ENCODE peak calls at places on chromosomes 7 and 10, in six cellular contexts. X is neural progenitor cell, N is lower lobe of right lung, M is transverse colon, B is fibroblast of lung, H is heart left ventricle. Q is an unnamed sample. For H3K4me1, the result is how much of the 10 kb centered on the place peaks cover.

GRCh38 chr7:46123-46829 is 146.1 kb upstream of the FAM20C start:
- DNase-seq in X (no peak), N (peak), M (peak), B (no peak), H (no peak), Q (no peak)

GRCh38 chr7:95927781-95928180 is 155.4 kb downstream of the DYNC1I1 start:
- DNase-seq in X (no peak), N (no peak), M (no peak), B (no peak), H (peak), Q (no peak)

GRCh38 chr7:75957021-75957736 is 37.2 kb downstream of the TMEM120A start:
- DNase-seq in X (peak), N (peak), M (peak), B (no peak), H (no peak), Q (peak)

GRCh38 chr7:135414850-135415439 is 95.0 kb downstream of the CNOT4 start:
- DNase-seq in X (peak), N (no peak), M (no peak), B (peak), H (no peak), Q (peak)

GRCh38 chr7:135602304-135602703 is 44.6 kb downstream of the NUP205 start:
- DNase-seq in X (no peak), N (no peak), M (no peak), B (no peak), H (no peak), Q (no peak)

GRCh38 chr7:27640914-27641570 is 21.6 kb downstream of the HIBADH start:
- DNase-seq in X (no peak), N (no peak), M (no peak), B (peak), H (peak), Q (no peak)

GRCh38 chr7:131898418-131898817 is 342.0 kb upstream of the PODXL start:
- DNase-seq in X (no peak), N (no peak), M (no peak), B (no peak), H (no peak), Q (no peak)

GRCh38 chr10:32180354-32181280 is 124.4 kb upstream of the KIF5B start:
- DNase-seq in X (no peak), N (no peak), M (no peak), B (no peak), H (no peak), Q (no peak)

GRCh38 chr10:35355971-35356724 is 19.8 kb downstream of the CCNY start:
- DNase-seq in X (no peak), N (no peak), M (no peak), B (no peak), H (no peak), Q (no peak)

GRCh38 chr7:21914671-21915070 is 31.0 kb downstream of the CDCA7L start:
- DNase-seq in X (no peak), N (no peak), M (no peak), B (no peak), H (no peak), Q (no peak)

GRCh38 chr7:1899201-1899600 is 229.1 kb downstream of the ELFN1 start:
- DNase-seq in X (no peak), N (peak), M (no peak), B (peak), H (no peak), Q (no peak)

GRCh38 chr7:45927724-45928123 is 6.7 kb upstream of the IGFBP3 start:
- DNase-seq in X (no peak), N (no peak), M (no peak), B (no peak), H (no peak), Q (no peak)

GRCh38 chr7:27834179-27834921 is 94.4 kb downstream of the TAX1BP1 start:
- DNase-seq in X (no peak), N (no peak), M (no peak), B (no peak), H (peak), Q (no peak)

GRCh38 chr7:24349339-24349738 is 65.3 kb downstream of the NPY start:
- DNase-seq in X (peak), N (no peak), M (no peak), B (no peak), H (no peak), Q (no peak)

GRCh38 chr7:13017881-13018280 is 330.4 kb downstream of the ARL4A start:
- DNase-seq in X (peak), N (no peak), M (no peak), B (no peak), H (no peak), Q (no peak)

GRCh38 chr10:86946215-86947170 is 10.9 kb downstream of the MMRN2 start:
- DNase-seq in X (no peak), N (no peak), M (peak), B (no peak), H (no peak), Q (no peak)

GRCh38 chr10:96374639-96374984 is 15.8 kb upstream of the OPALIN start:
- DNase-seq in X (peak), N (no peak), M (no peak), B (no peak), H (no peak), Q (no peak)
- H3K4me3 ChIP-seq in X (peak), N (peak), M (no peak), B (no peak), H (peak), Q (no peak)

DNA sequence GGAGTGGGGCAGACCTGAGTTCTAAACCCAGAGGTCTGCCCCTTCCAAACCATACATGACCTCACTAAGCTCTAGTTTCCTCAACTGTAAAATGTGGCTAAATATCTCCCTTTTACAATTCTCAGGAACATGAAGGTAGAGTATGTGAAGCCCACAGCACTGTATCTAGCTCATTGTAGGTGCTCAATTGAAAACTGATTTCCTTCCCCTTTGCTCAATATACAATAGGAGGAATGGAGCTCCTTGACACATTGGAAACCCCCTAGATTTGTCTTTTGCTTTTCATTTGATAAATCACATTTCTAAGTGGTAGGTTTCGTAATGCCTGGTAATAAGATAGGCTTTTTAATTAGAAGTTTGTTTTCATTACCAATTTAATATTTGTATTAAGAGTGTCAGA is 153.3 kb downstream of the ARID5B start:
- DNase-seq in X (no peak), N (no peak), M (no peak), B (no peak), H (no peak), Q (no peak)
- H3K4me1 ChIP-seq in X (under half), N (half or more), M (under half), B (under half), H (under half), Q (under half)

GRCh38 chr7:11625669-11626068 is 206.3 kb downstream of the THSD7A start:
- DNase-seq in X (no peak), N (no peak), M (no peak), B (peak), H (peak), Q (no peak)

GRCh38 chr7:11620822-11621395 is 211.1 kb downstream of the THSD7A start:
- DNase-seq in X (no peak), N (no peak), M (no peak), B (no peak), H (no peak), Q (no peak)

GRCh38 chr7:11620406-11620805 is 211.6 kb downstream of the THSD7A start:
- DNase-seq in X (no peak), N (no peak), M (no peak), B (no peak), H (no peak), Q (no peak)

GRCh38 chr7:11623093-11623678 is 208.8 kb downstream of the THSD7A start:
- DNase-seq in X (no peak), N (no peak), M (no peak), B (no peak), H (no peak), Q (no peak)
- H3K27ac ChIP-seq in X (no peak), N (no peak), M (no peak), B (no peak), H (no peak), Q (no peak)

GRCh38 chr10:104329754-104330153 is 8.5 kb downstream of the ITPRIP start:
- DNase-seq in X (no peak), N (no peak), M (no peak), B (peak), H (no peak), Q (no peak)
- H3K4me3 ChIP-seq in X (no peak), N (no peak), M (no peak), B (no peak), H (no peak), Q (no peak)

GRCh38 chr7:5681979-5682546 is 99.4 kb downstream of the RNF216 start:
- DNase-seq in X (no peak), N (no peak), M (no peak), B (no peak), H (no peak), Q (no peak)
- H3K4me1 ChIP-seq in X (under half), N (half or more), M (under half), B (under half), H (under half), Q (under half)

GRCh38 chr10:21519981-21520436 is 5.5 kb downstream of the SKIDA1 start:
- DNase-seq in X (peak), N (no peak), M (no peak), B (peak), H (no peak), Q (no peak)
- H3K27ac ChIP-seq in X (peak), N (peak), M (peak), B (peak), H (peak), Q (no peak)

DNA sequence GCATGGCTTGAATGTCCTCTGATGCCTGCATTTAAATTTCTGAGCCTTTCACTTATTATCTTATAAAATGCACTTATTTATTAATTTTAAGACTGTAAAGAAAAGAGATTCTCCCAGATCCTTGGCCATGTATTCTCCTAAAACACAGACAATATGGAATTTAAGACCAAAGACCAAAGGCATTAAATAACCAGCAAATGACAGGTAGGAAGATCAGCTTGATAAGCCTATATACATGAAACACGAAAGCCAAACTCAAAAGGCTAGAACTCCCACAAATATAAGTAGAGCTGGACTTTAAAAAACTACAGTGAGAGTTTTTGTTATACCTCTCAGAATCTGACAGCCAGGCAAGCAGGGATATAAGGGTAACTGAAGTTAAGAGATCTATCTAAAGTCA is 5.1 kb downstream of the ANXA11 start:
- DNase-seq in X (no peak), N (no peak), M (no peak), B (no peak), H (no peak), Q (no peak)
- H3K4me3 ChIP-seq in X (no peak), N (peak), M (no peak), B (no peak), H (peak), Q (no peak)

Q was measured in iPS DF 6.9.